ENCODE peak calls at places on chromosome 4, in seven cellular contexts. E, R, F, W, G, M and X are unnamed samples.

GRCh38 chr4:142334931-142335330 is 511.2 kb downstream of the INPP4B start:
- DNase-seq in F (peak), M (no peak), W (no peak), G (no peak), R (no peak), E (no peak), X (no peak)

GRCh38 chr4:21522296-21522695 is 426.3 kb downstream of the KCNIP4 start:
- DNase-seq in G (no peak), F (no peak), E (no peak), M (no peak), W (no peak), R (no peak), X (no peak)

GRCh38 chr4:3026531-3026930 is 47.8 kb downstream of the HTT-AS start:
- DNase-seq in R (no peak), F (no peak), W (no peak), G (no peak), M (no peak), E (no peak), X (no peak)

GRCh38 chr4:174209296-174209695 is 74.2 kb downstream of the FBXO8 start:
- DNase-seq in W (no peak), G (no peak), R (no peak), F (no peak), E (no peak), M (no peak), X (no peak)

GRCh38 chr4:158858410-158859189 is 89.8 kb downstream of the FNIP2 start:
- DNase-seq in R (peak), F (peak), M (peak), G (peak), E (no peak), W (no peak), X (no peak)

GRCh38 chr4:119190354-119190753 is 22.2 kb upstream of the USP53 start:
- DNase-seq in G (no peak), F (no peak), R (no peak), M (no peak), E (no peak), W (no peak), X (no peak)

GRCh38 chr4:87592124-87592523 is 16.2 kb upstream of the DSPP start:
- DNase-seq in R (no peak), M (no peak), G (no peak), F (no peak), E (no peak), W (no peak), X (no peak)

GRCh38 chr4:4849524-4850193 is 9.8 kb upstream of the MSX1 start:
- DNase-seq in G (no peak), F (no peak), M (no peak), E (no peak), R (no peak), W (no peak), X (no peak)

GRCh38 chr4:71360844-71361243 is 22.0 kb downstream of the SLC4A4 start:
- DNase-seq in W (no peak), M (no peak), E (no peak), F (no peak), G (no peak), R (no peak), X (no peak)

GRCh38 chr4:185357220-185357619 is 38.5 kb downstream of the LRP2BP start:
- DNase-seq in G (no peak), M (no peak), E (no peak), F (peak), W (no peak), R (no peak), X (no peak)

GRCh38 chr4:39134674-39135073 is 47.7 kb upstream of the WDR19 start:
- DNase-seq in G (no peak), F (no peak), R (peak), E (no peak), M (no peak), W (no peak), X (peak)

DNA sequence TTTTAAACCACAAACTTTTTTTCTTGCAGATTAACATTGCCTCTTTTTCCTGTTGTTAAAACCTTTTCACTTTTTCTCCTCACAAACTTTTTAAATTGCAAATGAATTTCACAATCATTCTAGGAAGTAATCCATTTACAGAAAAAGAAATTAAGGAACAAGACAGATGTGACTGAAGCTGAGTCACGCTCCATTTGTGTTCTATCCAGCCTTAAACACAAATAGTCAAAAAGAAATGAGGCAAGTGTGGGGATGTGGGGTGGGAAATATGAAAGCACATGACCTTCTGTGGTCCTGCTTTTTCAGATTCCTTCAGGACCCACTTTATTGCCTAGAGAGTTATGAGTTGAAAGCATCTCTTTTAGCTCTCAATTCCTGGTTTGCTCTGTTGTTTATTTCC is 197.0 kb downstream of the ADGRL3 start:
- DNase-seq in W (no peak), E (no peak), R (no peak), G (no peak), F (peak), M (peak), X (no peak)
- H3K9ac ChIP-seq in W (no peak), E (no peak), R (no peak), G (no peak), F (no peak), M (no peak), X (no peak)

GRCh38 chr4:175946472-175947116 is 119.0 kb upstream of the WDR17 start:
- DNase-seq in R (no peak), F (no peak), G (no peak), W (no peak), M (no peak), E (no peak), X (peak)
- H3K9ac ChIP-seq in R (no peak), F (peak), G (no peak), W (no peak), M (no peak), E (no peak), X (peak)

GRCh38 chr4:175891231-175891630 is 79.2 kb upstream of the GPM6A start:
- DNase-seq in G (no peak), F (no peak), M (no peak), R (no peak), E (no peak), W (no peak), X (no peak)
- H3K9ac ChIP-seq in G (no peak), F (no peak), M (no peak), R (no peak), E (no peak), W (no peak), X (no peak)

GRCh38 chr4:85778809-85779124 is 303.8 kb downstream of the ARHGAP24 start:
- DNase-seq in R (peak), M (no peak), F (peak), W (no peak), G (no peak), E (no peak), X (no peak)
- H3K9ac ChIP-seq in R (peak), M (no peak), F (peak), W (peak), G (no peak), E (peak), X (no peak)

GRCh38 chr4:29046716-29047115 is 1673.5 kb upstream of the PCDH7 start:
- DNase-seq in F (peak), R (peak), E (no peak), G (no peak), M (no peak), W (no peak), X (no peak)
- H3K9ac ChIP-seq in F (no peak), R (no peak), E (no peak), G (no peak), M (no peak), W (no peak), X (no peak)